ENCODE peak calls at places on chromosomes 11 and 22, in nine cellular contexts. G, A, H, D, O, Q, K, B and X are unnamed samples.

GRCh38 chr22:41925783-41926460 is 684 bp downstream of the TNFRSF13C start:
- DNase-seq in G (peak; percentile 33), A (peak; percentile 59), H (peak; percentile 12), D (peak; percentile 63), O (no peak), Q (no peak), K (peak; percentile 69), B (no peak), X (peak; percentile 29)

GRCh38 chr11:75240381-75241035 is at the start of gene TPBGL:
- DNase-seq in G (no peak), A (no peak), H (no peak), D (no peak), O (no peak), Q (no peak), K (no peak), B (no peak), X (peak; percentile 6)

GRCh38 chr22:33697640-33698039 is 222.6 kb downstream of the LARGE1 start:
- DNase-seq in G (no peak), A (no peak), H (peak; percentile 19), D (no peak), O (peak; percentile 58), Q (no peak), K (no peak), B (no peak), X (no peak)

GRCh38 chr11:100925935-100926334 is 203.7 kb downstream of the PGR start:
- DNase-seq in G (no peak), A (no peak), H (peak; percentile 88), D (no peak), O (no peak), Q (no peak), K (peak; percentile 60), B (no peak), X (peak; percentile 91)

GRCh38 chr11:55920537-55920936 is 6.2 kb upstream of the OR5W2 start:
- DNase-seq in G (no peak), A (no peak), H (no peak), D (no peak), O (no peak), Q (no peak), K (no peak), B (no peak), X (no peak)

GRCh38 chr11:115941481-115941993 is 437.3 kb upstream of the CADM1 start:
- DNase-seq in G (no peak), A (no peak), H (peak; percentile 97), D (no peak), O (no peak), Q (no peak), K (peak; percentile 40), B (no peak), X (peak; percentile 60)

GRCh38 chr11:125874556-125875124 is 12.8 kb upstream of the HYLS1 start:
- DNase-seq in G (no peak), A (peak; percentile 52), H (peak; percentile 67), D (peak; percentile 9), O (peak; percentile 68), Q (peak; percentile 43), K (peak; percentile 48), B (no peak), X (peak; percentile 67)

GRCh38 chr22:43066844-43067385 is 22.3 kb downstream of the TTLL1 start:
- DNase-seq in G (no peak), A (no peak), H (peak; percentile 71), D (no peak), O (peak; percentile 31), Q (no peak), K (no peak), B (peak; percentile 42), X (peak; percentile 79)

GRCh38 chr11:13984616-13985474 is 22.3 kb downstream of the SPON1 start:
- DNase-seq in G (no peak), A (no peak), H (peak; percentile 73), D (no peak), O (no peak), Q (no peak), K (no peak), B (peak; percentile 76), X (peak; percentile 56)

GRCh38 chr11:78472382-78472781 is 54.8 kb upstream of the GAB2 start:
- DNase-seq in G (no peak), A (no peak), H (no peak), D (no peak), O (no peak), Q (no peak), K (no peak), B (no peak), X (no peak)

GRCh38 chr11:130159657-130160459 is at the start of gene ST14:
- DNase-seq in G (no peak), A (peak; percentile 56), H (no peak), D (no peak), O (no peak), Q (peak; percentile 24), K (no peak), B (no peak), X (no peak)

GRCh38 chr11:65498977-65499712 is at the start of gene MALAT1:
- DNase-seq in G (peak; percentile 92), A (peak; percentile 93), H (peak; percentile 96), D (peak; percentile 87), O (peak; percentile 55), Q (peak; percentile 80), K (peak; percentile 97), B (peak; percentile 95), X (peak; percentile 94)